ENCODE peak calls at places on chromosome 1, in four cellular contexts. N is PC-3, L is OCI-LY7, U is GM23248. T is an unnamed sample.

GRCh38 chr1:55400560-55400959 is 185.4 kb upstream of the USP24 start:
- DNase-seq in N (no peak), L (no peak), U (peak; percentile 58), T (peak; percentile 33)

GRCh38 chr1:236518343-236518742 is 5.4 kb upstream of the LGALS8 start:
- DNase-seq in N (no peak), L (no peak), U (no peak), T (no peak)

GRCh38 chr1:31509124-31510072 is 66.9 kb upstream of the TINAGL1 start:
- DNase-seq in N (no peak), L (no peak), U (no peak), T (peak; percentile 81)

GRCh38 chr1:89939059-89939570 is 55.8 kb upstream of the ZNF326 start:
- DNase-seq in N (no peak), L (no peak), U (no peak), T (no peak)

GRCh38 chr1:155175927-155176371 is 2.3 kb downstream of the TRIM46 start:
- DNase-seq in N (peak; percentile 27), L (peak; percentile 44), U (no peak), T (no peak)

GRCh38 chr1:44049839-44050238 is 18.6 kb upstream of the SLC6A9 start:
- DNase-seq in N (peak; percentile 96), L (no peak), U (peak; percentile 96), T (no peak)

GRCh38 chr1:79716481-79716880 is 710.0 kb upstream of the ADGRL4 start:
- DNase-seq in N (peak; percentile 69), L (no peak), U (peak; percentile 20), T (peak; percentile 17)

GRCh38 chr1:224617410-224618361 is 1.6 kb downstream of the CNIH3 start:
- DNase-seq in N (no peak), L (no peak), U (peak; percentile 24), T (no peak)

GRCh38 chr1:214464303-214465287 is 86.8 kb downstream of the PTPN14 start:
- DNase-seq in N (no peak), L (no peak), U (no peak), T (no peak)

GRCh38 chr1:95127380-95127779 is 10.2 kb downstream of the TLCD4 start:
- DNase-seq in N (no peak), L (no peak), U (no peak), T (no peak)

GRCh38 chr1:223010552-223011229 is 132.4 kb downstream of the TLR5 start:
- DNase-seq in N (no peak), L (no peak), U (peak; percentile 50), T (no peak)

GRCh38 chr1:206717237-206717989 is 32.7 kb downstream of the MAPKAPK2 start:
- DNase-seq in N (no peak), L (peak; percentile 26), U (no peak), T (no peak)

GRCh38 chr1:24007079-24007478 is 27.0 kb upstream of the SRSF10 start:
- DNase-seq in N (no peak), L (no peak), U (no peak), T (no peak)

GRCh38 chr1:198575715-198576641 is 35.5 kb upstream of the ATP6V1G3 start:
- DNase-seq in N (peak; percentile 79), L (no peak), U (peak; percentile 44), T (no peak)

GRCh38 chr1:39183503-39184353 is 20.8 kb upstream of the MACF1 start:
- DNase-seq in N (peak; percentile 98), L (peak; percentile 87), U (peak; percentile 83), T (peak; percentile 89)

GRCh38 chr1:113252166-113252565 is 138.1 kb upstream of the MAGI3 start:
- DNase-seq in N (no peak), L (no peak), U (no peak), T (no peak)

GRCh38 chr1:116246174-116246573 is 126.9 kb upstream of the ATP1A1 start:
- DNase-seq in N (no peak), L (no peak), U (no peak), T (no peak)

GRCh38 chr1:197222025-197222685 is 45.9 kb upstream of the CRB1 start:
- DNase-seq in N (peak; percentile 66), L (no peak), U (no peak), T (no peak)

GRCh38 chr1:117587479-117588356 is 18.1 kb upstream of the TENT5C start:
- DNase-seq in N (no peak), L (no peak), U (no peak), T (no peak)

GRCh38 chr1:215637041-215637573 is 70.0 kb downstream of the KCTD3 start:
- DNase-seq in N (no peak), L (no peak), U (peak; percentile 80), T (peak; percentile 13)

GRCh38 chr1:204733289-204733688 is 47.8 kb upstream of the LRRN2 start:
- DNase-seq in N (no peak), L (no peak), U (no peak), T (no peak)

GRCh38 chr1:242055921-242056320 is 57.0 kb upstream of the MAP1LC3C start:
- DNase-seq in N (peak; percentile 67), L (no peak), U (peak; percentile 15), T (no peak)

GRCh38 chr1:152047607-152047953 is 10.8 kb upstream of the S100A11 start:
- DNase-seq in N (peak; percentile 98), L (peak; percentile 6), U (peak; percentile 91), T (no peak)

GRCh38 chr1:211705439-211706205 is 30.2 kb upstream of the NEK2 start:
- DNase-seq in N (peak; percentile 75), L (no peak), U (peak; percentile 48), T (no peak)

GRCh38 chr1:107477233-107477632 is 336.4 kb downstream of the NTNG1 start:
- DNase-seq in N (no peak), L (peak; percentile 11), U (no peak), T (no peak)

GRCh38 chr1:169003864-169004516 is 102.5 kb upstream of the ATP1B1 start:
- DNase-seq in N (peak; percentile 16), L (no peak), U (peak; percentile 31), T (peak; percentile 32)

GRCh38 chr1:34869754-34870153 is 10.2 kb upstream of the SMIM12 start:
- DNase-seq in N (no peak), L (no peak), U (no peak), T (no peak)

GRCh38 chr1:68049941-68050878 is at the start of gene DIRAS3:
- DNase-seq in N (peak; percentile 21), L (no peak), U (peak; percentile 78), T (peak; percentile 49)

GRCh38 chr1:187817782-187818181 is 989.0 kb downstream of the PLA2G4A start:
- DNase-seq in N (peak; percentile 7), L (no peak), U (no peak), T (no peak)

GRCh38 chr1:18662286-18662639 is 31.6 kb downstream of the PAX7 start:
- DNase-seq in N (no peak), L (no peak), U (no peak), T (no peak)

GRCh38 chr1:17234405-17234804 is 14.5 kb upstream of the PADI3 start:
- DNase-seq in N (no peak), L (no peak), U (no peak), T (no peak)

DNA sequence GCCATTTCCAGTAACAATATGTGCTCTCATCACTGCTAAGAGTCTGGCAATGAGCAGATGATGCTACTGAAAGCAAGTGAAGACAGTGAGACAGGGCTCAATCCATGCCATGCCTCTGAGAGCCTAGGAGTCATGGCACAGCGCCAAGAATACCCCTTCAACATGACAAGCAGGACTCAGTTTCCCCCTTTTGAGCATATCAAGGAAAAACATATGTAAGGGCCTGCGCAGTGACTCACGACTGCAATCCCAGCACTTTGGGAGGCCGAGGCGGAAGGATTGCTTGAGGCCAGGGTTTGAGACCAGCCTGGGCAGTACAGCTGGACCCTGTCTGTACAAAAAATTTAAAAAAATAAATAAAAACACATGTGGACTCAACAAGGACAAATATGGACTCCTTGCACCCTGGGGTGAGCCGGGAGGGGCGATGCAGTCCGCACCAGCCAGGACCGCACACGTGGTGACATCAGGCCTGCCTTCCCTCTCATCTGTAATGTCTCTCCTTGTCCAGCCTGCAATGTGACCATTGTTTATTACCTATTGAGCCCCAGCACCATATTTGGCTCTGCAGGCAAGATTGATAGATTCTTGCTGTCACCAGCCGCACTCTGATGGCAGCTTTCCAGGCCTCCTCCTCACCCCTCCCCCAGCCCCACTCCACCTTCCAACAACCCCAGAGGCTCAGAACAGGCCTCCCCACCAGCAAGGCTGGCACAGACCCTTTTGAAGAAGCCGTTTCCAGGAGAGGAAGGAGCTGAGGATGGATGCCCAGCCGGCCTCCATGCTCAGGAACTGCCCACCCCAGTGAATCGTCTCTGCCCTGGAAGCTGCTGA is 55.3 kb downstream of the IRF2BP2 start:
- DNase-seq in N (no peak), L (no peak), U (no peak), T (no peak)
- H3K27ac ChIP-seq in N (no peak overlapping the region), L (no peak overlapping the region), U (no peak overlapping the region), T (no peak overlapping the region)

DNA sequence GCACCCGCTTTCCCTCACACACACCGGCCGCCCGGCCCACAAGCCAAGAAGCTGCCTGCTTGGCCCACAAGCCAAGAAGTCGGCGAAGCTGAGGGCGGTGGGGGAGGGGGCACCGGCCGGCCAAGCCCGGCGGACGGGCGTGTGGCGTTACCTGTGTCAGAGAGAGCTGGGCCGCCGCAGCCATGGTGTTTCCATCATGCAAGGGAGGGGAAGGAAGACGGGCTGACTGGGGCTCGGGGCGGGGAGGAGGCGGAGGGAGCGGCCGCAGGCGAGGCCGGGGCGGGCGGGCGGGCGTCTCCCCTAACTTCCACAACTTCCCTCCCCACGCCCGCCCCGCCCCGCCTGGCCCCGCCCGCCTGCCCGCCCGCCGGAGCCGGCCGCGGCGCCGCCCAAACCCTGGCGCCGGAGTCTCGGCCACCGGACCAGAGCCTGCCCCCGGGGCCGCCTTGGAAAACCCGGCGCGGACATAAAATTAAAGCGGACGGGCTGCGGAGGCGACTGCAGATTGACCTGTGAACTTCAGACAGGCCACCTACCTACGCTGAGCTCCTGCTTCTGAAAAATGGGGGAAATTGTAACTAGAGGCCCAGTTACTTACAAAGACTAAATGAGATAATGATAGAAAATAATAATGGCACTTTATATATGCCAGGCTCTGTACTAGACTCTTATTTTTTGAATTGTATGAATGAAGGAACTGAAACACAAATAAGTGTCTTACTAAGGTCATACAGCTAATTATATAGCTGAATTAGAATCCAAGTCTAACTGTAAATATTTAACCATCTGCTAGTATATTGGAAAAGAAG is at the start of gene EPS15:
- DNase-seq in N (peak; percentile 80), L (peak; percentile 89), U (peak; percentile 92), T (peak; percentile 93)
- TF ChIP-seq EZH2phosphoT487 in N (no peak), L (no peak), U (no peak), T (no peak)

GRCh38 chr1:170145691-170146676 is at the start of gene NTMT2:
- DNase-seq in N (no peak), L (no peak), U (no peak), T (peak; percentile 50)
- H3K27ac ChIP-seq in N (no peak within 1 kb of the TSS), L (no peak within 1 kb of the TSS), U (no peak within 1 kb of the TSS), T (peak within 1 kb of the TSS; percentile 42)

GRCh38 chr1:32883973-32884372 is 2.3 kb upstream of the HPCA start:
- DNase-seq in N (no peak), L (no peak), U (no peak), T (no peak)

GRCh38 chr1:32884726-32885125 is 1.6 kb upstream of the HPCA start:
- DNase-seq in N (no peak), L (no peak), U (no peak), T (no peak)

GRCh38 chr1:32886012-32886827 is at the start of gene HPCA:
- DNase-seq in N (peak; percentile 51), L (no peak), U (peak; percentile 81), T (peak; percentile 92)

GRCh38 chr1:32886828-32887414 is 630 bp downstream of the HPCA start:
- DNase-seq in N (no peak), L (no peak), U (no peak), T (no peak)

GRCh38 chr1:32885691-32886011 is 640 bp upstream of the HPCA start:
- DNase-seq in N (no peak), L (no peak), U (no peak), T (no peak)
- TF ChIP-seq EZH2phosphoT487 in N (no peak), L (no peak), U (no peak), T (no peak)